ENCODE peak calls at places on chromosomes 7 and 10, in six cellular contexts. W, Z, E, N, I and V are unnamed samples.
A peak's percentile ranks its signal among the peaks of the same experiment; 100 is the strongest.

GRCh38 chr10:99779335-99779734 is 3.1 kb upstream of the ABCC2 start:
- DNase-seq in W (no peak), Z (no peak), E (no peak), N (no peak), I (no peak), V (no peak)

GRCh38 chr7:35386816-35387429 is 133.0 kb upstream of the TBX20 start:
- DNase-seq in W (no peak), Z (no peak), E (peak; percentile 31), N (no peak), I (no peak), V (no peak)

GRCh38 chr10:129161184-129161583 is 305.9 kb upstream of the MGMT start:
- DNase-seq in W (no peak), Z (peak; percentile 91), E (no peak), N (no peak), I (no peak), V (peak; percentile 52)

GRCh38 chr7:159049266-159050025 is 95.2 kb downstream of the VIPR2 start:
- DNase-seq in W (no peak), Z (no peak), E (no peak), N (no peak), I (no peak), V (no peak)

GRCh38 chr7:12770227-12770975 is 83.0 kb downstream of the ARL4A start:
- DNase-seq in W (no peak), Z (peak; percentile 35), E (no peak), N (no peak), I (no peak), V (no peak)

GRCh38 chr10:84204122-84204521 is 9.8 kb downstream of the CDHR1 start:
- DNase-seq in W (no peak), Z (peak; percentile 74), E (no peak), N (no peak), I (no peak), V (no peak)

GRCh38 chr10:68049289-68050078 is 25.6 kb downstream of the HERC4 start:
- DNase-seq in W (no peak), Z (no peak), E (no peak), N (no peak), I (no peak), V (no peak)

GRCh38 chr10:124223001-124223710 is 129.8 kb upstream of the CHST15 start:
- DNase-seq in W (peak; percentile 29), Z (no peak), E (no peak), N (no peak), I (no peak), V (no peak)

GRCh38 chr7:7566651-7567611 is at the start of gene MIOS:
- DNase-seq in W (peak; percentile 95), Z (peak; percentile 82), E (peak; percentile 93), N (peak; percentile 92), I (peak; percentile 93), V (peak; percentile 80)

GRCh38 chr10:15815242-15815885 is 44.9 kb downstream of the MINDY3 start:
- DNase-seq in W (no peak), Z (no peak), E (no peak), N (no peak), I (no peak), V (no peak)

GRCh38 chr7:6436385-6436685 is 11.4 kb downstream of the DAGLB start:
- DNase-seq in W (no peak), Z (no peak), E (no peak), N (no peak), I (peak; percentile 48), V (peak; percentile 80)

GRCh38 chr7:6430974-6431373 is 16.8 kb downstream of the DAGLB start:
- DNase-seq in W (no peak), Z (no peak), E (no peak), N (no peak), I (no peak), V (no peak)

GRCh38 chr7:6435486-6436384 is 12.0 kb downstream of the DAGLB start:
- DNase-seq in W (peak; percentile 90), Z (peak; percentile 89), E (peak; percentile 79), N (peak; percentile 85), I (peak; percentile 83), V (peak; percentile 89)

GRCh38 chr7:6432786-6433185 is 15.0 kb downstream of the DAGLB start:
- DNase-seq in W (no peak), Z (no peak), E (no peak), N (no peak), I (no peak), V (no peak)

DNA sequence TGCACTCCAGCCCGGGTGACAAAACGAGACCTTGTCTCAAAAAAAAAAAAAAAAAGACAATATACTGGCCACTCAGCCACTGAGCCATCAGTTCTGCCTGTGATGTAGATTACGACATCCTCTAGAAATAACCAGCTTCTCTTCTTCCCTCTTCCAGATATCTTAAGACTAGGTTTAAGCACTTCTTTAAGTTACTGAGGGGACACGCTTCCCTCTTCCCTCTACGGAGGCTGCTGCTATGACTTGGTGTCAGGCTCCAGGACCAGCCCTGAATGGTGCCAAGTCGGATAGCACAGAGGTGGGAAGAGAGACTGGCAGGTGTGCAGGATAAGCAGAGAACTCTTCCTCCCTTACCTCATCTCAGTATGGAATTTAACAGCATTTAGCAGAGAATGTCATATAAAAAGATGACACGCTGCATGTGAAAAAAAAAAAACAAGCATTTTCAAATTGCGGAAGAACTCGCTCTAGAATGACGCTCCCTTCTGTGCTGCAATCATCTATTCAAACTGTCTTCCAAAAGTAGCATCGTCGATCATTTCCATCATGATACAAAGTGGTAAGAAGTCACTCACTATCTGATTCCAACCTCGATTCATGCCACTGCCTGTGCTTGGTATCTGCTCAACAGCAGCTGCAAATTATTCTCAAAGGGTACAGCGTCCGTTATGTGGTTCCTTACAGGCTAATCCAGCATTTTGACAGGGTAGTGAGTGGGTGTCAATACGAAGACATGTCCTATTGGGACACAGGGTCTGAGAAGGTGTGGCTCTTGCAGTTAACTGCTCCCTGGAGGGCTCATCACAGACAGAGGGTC is 13.7 kb downstream of the DAGLB start:
- DNase-seq in W (no peak), Z (no peak), E (no peak), N (no peak), I (no peak), V (no peak)
- TF ChIP-seq CTCF in W (no peak), Z (no peak), E (no peak), N (no peak), I (no peak), V (no peak)

GRCh38 chr10:131814567-131815290 is 86.1 kb upstream of the PPP2R2D start:
- DNase-seq in W (peak; percentile 32), Z (peak; percentile 39), E (no peak), N (no peak), I (no peak), V (no peak)

GRCh38 chr10:131817866-131818509 is 82.8 kb upstream of the PPP2R2D start:
- DNase-seq in W (peak; percentile 34), Z (no peak), E (no peak), N (no peak), I (no peak), V (no peak)

GRCh38 chr10:131816941-131817700 is 83.7 kb upstream of the PPP2R2D start:
- DNase-seq in W (no peak), Z (no peak), E (no peak), N (no peak), I (no peak), V (no peak)

GRCh38 chr10:131816157-131816775 is 84.5 kb upstream of the PPP2R2D start:
- DNase-seq in W (peak; percentile 25), Z (no peak), E (no peak), N (no peak), I (no peak), V (no peak)

DNA sequence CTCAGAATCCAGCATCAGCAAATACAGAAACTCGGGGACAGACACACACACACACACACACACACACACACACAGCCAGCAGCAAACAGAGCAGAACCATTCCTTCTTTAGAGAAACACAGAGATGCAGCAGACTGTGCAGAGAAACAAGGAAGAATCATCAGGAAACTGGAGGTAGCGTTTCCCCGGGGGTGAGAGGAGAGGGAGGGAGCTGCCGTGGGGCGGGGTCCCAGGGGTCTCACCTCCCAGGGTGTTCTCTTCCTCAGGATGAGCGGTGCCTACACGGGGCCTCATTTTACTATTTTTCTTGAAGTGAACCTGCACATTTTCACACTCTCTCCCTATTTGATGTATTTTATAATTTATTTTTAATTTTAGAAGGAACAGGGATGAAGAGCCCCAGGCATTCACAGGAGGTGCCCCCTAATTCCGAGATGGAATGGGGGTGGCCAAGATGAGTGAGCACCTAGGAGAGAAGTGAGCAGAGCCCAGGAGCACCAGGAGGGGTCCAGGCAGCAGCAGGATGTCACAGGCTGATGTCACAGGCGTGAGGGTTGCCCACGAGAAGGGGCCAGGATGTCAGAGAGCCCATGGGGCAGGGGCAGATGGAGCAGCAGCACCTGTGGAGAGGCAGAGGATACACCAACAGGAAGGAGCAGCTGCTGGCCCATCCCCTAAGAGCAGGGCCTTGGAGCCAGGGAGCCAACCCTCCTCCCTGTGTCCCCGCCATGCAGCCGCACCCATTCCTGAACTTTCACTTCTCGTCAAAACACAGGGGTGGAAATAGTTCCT is 85.2 kb upstream of the PPP2R2D start:
- DNase-seq in W (no peak), Z (no peak), E (no peak), N (no peak), I (no peak), V (no peak)
- TF ChIP-seq CTCF in W (no peak), Z (no peak), E (no peak), N (no peak), I (no peak), V (no peak)

DNA sequence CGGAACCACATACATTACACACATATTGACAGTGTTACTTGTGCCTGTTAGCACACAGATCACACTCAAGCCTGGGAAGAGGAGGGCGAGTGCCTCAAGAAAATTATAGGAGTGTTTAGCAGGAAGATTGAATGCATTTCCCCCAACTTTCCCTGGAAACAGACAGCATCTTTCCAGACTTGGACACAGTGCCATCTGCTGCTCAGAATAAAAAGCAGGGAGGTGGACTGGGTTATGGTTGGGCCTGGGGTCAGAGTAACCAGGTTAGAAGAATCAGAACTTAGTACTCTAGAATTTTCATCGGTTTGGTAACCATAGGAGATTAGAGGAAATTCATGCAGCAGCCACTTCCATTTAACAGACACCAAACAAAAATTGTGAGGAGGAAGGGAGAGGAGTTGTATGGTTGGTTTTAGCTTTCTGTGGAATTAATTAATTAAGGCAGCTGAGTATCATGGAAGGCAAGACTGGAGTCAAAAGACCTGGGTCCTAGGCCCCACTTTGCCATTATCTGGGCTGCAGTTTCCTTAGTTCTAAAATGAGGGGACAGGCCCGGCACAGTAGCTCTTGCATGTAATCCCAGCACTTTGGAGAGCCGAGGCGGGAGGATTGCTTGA is 43.4 kb upstream of the OPTN start:
- DNase-seq in W (no peak), Z (peak; percentile 35), E (no peak), N (no peak), I (no peak), V (no peak)
- TF ChIP-seq CTCF in W (no peak), Z (peak; percentile 46), E (peak; percentile 22), N (no peak), I (no peak), V (no peak)

GRCh38 chr10:24518981-24519597 is 204.6 kb downstream of the ARHGAP21 start:
- DNase-seq in W (peak; percentile 67), Z (peak; percentile 89), E (peak; percentile 46), N (peak; percentile 18), I (no peak), V (peak; percentile 59)

GRCh38 chr10:24518411-24518810 is 205.3 kb downstream of the ARHGAP21 start:
- DNase-seq in W (no peak), Z (no peak), E (no peak), N (no peak), I (no peak), V (no peak)

GRCh38 chr10:24515481-24515880 is 208.2 kb downstream of the ARHGAP21 start:
- DNase-seq in W (no peak), Z (no peak), E (no peak), N (no peak), I (no peak), V (no peak)

DNA sequence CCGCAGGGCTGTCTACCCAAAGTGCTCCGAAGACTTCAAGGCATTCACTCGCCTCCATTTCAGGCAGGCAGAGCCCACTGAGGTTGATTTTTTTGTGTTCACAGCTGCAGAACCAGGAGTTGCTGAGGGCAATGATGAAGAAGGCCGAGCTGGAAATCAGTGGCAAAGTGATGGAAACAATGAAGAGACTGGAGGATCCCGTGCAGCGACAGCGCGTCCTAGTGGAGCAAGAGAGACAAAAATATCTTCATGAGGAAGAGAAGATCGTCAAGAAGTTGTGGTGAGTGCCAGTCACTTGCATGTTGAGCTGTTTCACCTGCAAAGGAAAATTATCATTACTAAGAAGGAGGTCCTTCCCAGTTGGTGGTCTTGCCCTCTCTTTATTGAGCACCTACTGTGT is 210.5 kb downstream of the ARHGAP21 start:
- DNase-seq in W (no peak), Z (peak; percentile 73), E (no peak), N (no peak), I (no peak), V (peak; percentile 19)
- TF ChIP-seq CTCF in W (peak; percentile 19), Z (peak; percentile 59), E (peak; percentile 21), N (no peak), I (no peak), V (no peak)